ENCODE peak calls at places on chromosomes 12 and 14, in eight cellular contexts. N is ovary, M is HFFc6, G is cardiac fibroblast, A is spleen, C is WTC11, O is astrocyte of the spinal cord, L is PC-3. X is an unnamed sample.

GRCh38 chr12:10242539-10242938 is 29.9 kb downstream of the GABARAPL1 start:
- DNase-seq in N (no peak), M (no peak), G (no peak), A (no peak), C (no peak), O (no peak), L (no peak), X (no peak)

GRCh38 chr12:43621262-43621661 is 69.3 kb upstream of the ADAMTS20 start:
- DNase-seq in N (no peak), M (no peak), G (no peak), A (no peak), C (no peak), O (no peak), L (no peak), X (no peak)

GRCh38 chr14:93970967-93971634 is 5.3 kb downstream of the ASB2 start:
- DNase-seq in N (no peak), M (no peak), G (no peak), A (peak), C (no peak), O (no peak), L (no peak), X (no peak)

GRCh38 chr12:6465467-6466183 is 4.9 kb downstream of the VAMP1 start:
- DNase-seq in N (peak), M (peak), G (peak), A (no peak), C (peak), O (peak), L (peak), X (no peak)

GRCh38 chr12:106146987-106147386 is 8.2 kb upstream of the NUAK1 start:
- DNase-seq in N (no peak), M (no peak), G (no peak), A (no peak), C (no peak), O (no peak), L (no peak), X (no peak)

GRCh38 chr14:85987292-85987691 is 457.3 kb downstream of the FLRT2 start:
- DNase-seq in N (no peak), M (no peak), G (no peak), A (no peak), C (no peak), O (no peak), L (no peak), X (no peak)

GRCh38 chr12:117444781-117445180 is 83.4 kb upstream of the NOS1 start:
- DNase-seq in N (no peak), M (no peak), G (no peak), A (no peak), C (no peak), O (no peak), L (no peak), X (no peak)

GRCh38 chr12:30822385-30823139 is 67.8 kb upstream of the CAPRIN2 start:
- DNase-seq in N (peak), M (no peak), G (peak), A (peak), C (peak), O (peak), L (no peak), X (no peak)

GRCh38 chr14:60106341-60106740 is 14.6 kb downstream of the PCNX4 start:
- DNase-seq in N (no peak), M (peak), G (peak), A (no peak), C (no peak), O (peak), L (no peak), X (no peak)

GRCh38 chr12:3266638-3267037 is 189.5 kb downstream of the TSPAN9 start:
- DNase-seq in N (no peak), M (no peak), G (no peak), A (no peak), C (no peak), O (no peak), L (no peak), X (no peak)

GRCh38 chr12:74317741-74318140 is 219.9 kb upstream of the ATXN7L3B start:
- DNase-seq in N (no peak), M (no peak), G (no peak), A (no peak), C (no peak), O (no peak), L (no peak), X (no peak)

GRCh38 chr12:74322792-74323191 is 214.8 kb upstream of the ATXN7L3B start:
- DNase-seq in N (no peak), M (no peak), G (no peak), A (no peak), C (no peak), O (no peak), L (no peak), X (no peak)

GRCh38 chr12:74321381-74321780 is 216.3 kb upstream of the ATXN7L3B start:
- DNase-seq in N (no peak), M (no peak), G (no peak), A (no peak), C (no peak), O (no peak), L (no peak), X (peak)

GRCh38 chr12:74317078-74317581 is 220.5 kb upstream of the ATXN7L3B start:
- DNase-seq in N (peak), M (no peak), G (peak), A (no peak), C (no peak), O (peak), L (peak), X (no peak)
- TF ChIP-seq CTCF in N (no peak), M (no peak), G (peak), A (no peak), C (peak), O (peak), L (peak), X (peak)

DNA sequence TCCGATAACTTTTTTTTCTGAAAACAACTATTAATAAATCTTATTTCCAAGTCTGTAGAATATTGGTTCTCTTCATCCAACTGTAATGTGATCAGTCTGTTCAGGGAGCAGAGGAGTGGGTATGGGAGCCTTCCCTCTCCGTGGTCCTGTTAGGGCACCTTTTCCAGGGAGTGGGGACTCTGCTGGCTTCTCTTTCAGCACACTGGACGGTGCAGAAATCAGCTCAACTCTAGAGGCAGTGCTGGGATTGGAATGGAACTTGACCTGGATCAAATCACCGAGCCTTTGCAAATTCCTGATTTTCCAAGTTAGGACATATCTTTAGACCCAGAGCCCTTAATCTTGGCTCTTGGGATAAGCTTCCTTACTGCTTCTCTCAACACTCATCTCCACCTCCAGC is 630.4 kb downstream of the DIO2 start:
- DNase-seq in N (no peak), M (no peak), G (no peak), A (no peak), C (no peak), O (no peak), L (no peak), X (no peak)
- TF ChIP-seq CTCF in N (no peak), M (no peak), G (no peak), A (no peak), C (no peak), O (no peak), L (no peak), X (no peak)

DNA sequence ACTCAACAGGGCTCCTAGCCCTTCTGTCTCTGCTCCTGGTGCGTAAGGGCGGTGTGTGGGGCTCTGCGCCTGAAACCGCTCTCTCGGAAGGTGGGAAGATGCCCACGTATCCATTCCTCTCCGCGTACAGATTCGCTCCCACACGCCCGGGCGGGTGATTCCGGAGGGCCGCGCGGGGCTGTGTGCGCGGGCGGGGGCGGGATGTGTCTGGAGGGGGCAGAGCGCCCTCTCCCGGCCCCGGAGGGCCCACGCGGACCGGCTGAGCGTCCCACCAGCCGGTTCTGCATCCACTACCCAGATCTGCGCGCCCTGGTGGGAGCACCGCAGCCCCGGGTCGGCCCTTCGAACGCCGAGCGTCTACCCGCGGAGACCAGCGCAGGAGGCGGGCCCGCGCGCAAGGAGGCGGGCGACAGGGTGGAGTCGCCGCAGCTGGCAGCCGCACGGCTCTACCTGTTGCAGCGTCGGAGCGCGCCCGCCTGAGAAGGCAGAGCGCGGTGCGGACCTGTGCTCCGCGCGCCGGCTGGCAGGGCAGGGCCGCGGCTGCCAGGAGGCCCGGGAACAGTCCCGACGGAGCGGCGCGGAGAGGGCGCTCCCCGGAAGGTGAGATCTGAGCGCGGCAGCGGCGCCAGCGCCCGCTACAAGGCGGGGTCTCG is 1.4 kb upstream of the KCNK13 start:
- DNase-seq in N (no peak), M (no peak), G (peak), A (no peak), C (peak), O (peak), L (peak), X (no peak)
- TF ChIP-seq CTCF in N (no peak), M (peak), G (peak), A (no peak), C (peak), O (peak), L (peak), X (peak)

GRCh38 chr12:124721501-124722154 is 142.0 kb downstream of the SCARB1 start:
- DNase-seq in N (no peak), M (no peak), G (no peak), A (no peak), C (no peak), O (no peak), L (no peak), X (no peak)

GRCh38 chr12:124718458-124718857 is 145.2 kb downstream of the SCARB1 start:
- DNase-seq in N (no peak), M (no peak), G (no peak), A (no peak), C (no peak), O (no peak), L (no peak), X (no peak)

GRCh38 chr12:124718052-124718451 is 145.6 kb downstream of the SCARB1 start:
- DNase-seq in N (no peak), M (no peak), G (no peak), A (no peak), C (no peak), O (no peak), L (no peak), X (no peak)

GRCh38 chr12:124720687-124721500 is 142.8 kb downstream of the SCARB1 start:
- DNase-seq in N (no peak), M (no peak), G (peak), A (no peak), C (no peak), O (peak), L (peak), X (no peak)

GRCh38 chr12:124720019-124720686 is 143.5 kb downstream of the SCARB1 start:
- DNase-seq in N (no peak), M (peak), G (peak), A (no peak), C (no peak), O (peak), L (peak), X (no peak)
- TF ChIP-seq CTCF in N (no peak), M (peak), G (peak), A (no peak), C (no peak), O (peak), L (peak), X (peak)

GRCh38 chr12:113129664-113130456 is 5.7 kb downstream of the RASAL1 start:
- DNase-seq in N (no peak), M (no peak), G (no peak), A (peak), C (no peak), O (no peak), L (no peak), X (no peak)

GRCh38 chr12:113128802-113129663 is 6.5 kb downstream of the RASAL1 start:
- DNase-seq in N (no peak), M (no peak), G (no peak), A (peak), C (no peak), O (no peak), L (no peak), X (no peak)

GRCh38 chr12:113133036-113133435 is 2.5 kb downstream of the RASAL1 start:
- DNase-seq in N (no peak), M (no peak), G (no peak), A (peak), C (no peak), O (no peak), L (no peak), X (no peak)

GRCh38 chr12:113131556-113131955 is 4.0 kb downstream of the RASAL1 start:
- DNase-seq in N (no peak), M (no peak), G (no peak), A (peak), C (no peak), O (no peak), L (no peak), X (no peak)

GRCh38 chr12:113130457-113131135 is 5.0 kb downstream of the RASAL1 start:
- DNase-seq in N (no peak), M (no peak), G (no peak), A (peak), C (peak), O (no peak), L (peak), X (no peak)
- TF ChIP-seq CTCF in N (no peak), M (peak), G (no peak), A (no peak), C (no peak), O (peak), L (peak), X (peak)

DNA sequence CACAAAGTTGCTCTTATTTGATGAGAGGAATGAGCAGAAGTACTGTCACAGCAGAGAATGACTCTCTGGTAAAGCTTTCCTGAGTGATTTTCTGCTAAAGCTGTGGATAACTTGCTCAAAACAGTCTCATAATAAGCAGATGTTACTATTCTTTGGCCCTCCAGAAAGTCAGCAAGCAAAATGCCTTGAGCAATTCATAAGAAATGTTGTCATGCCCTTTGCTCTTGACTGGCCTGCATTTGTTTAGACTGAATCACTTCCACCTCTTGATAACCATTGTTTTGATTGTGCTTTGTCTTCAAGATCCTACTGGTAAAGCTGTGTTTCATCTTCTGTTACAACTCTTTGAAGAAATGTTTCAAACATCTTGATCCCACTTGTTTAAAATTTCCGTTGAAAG is 457.9 kb upstream of the FOXG1 start:
- DNase-seq in N (no peak), M (no peak), G (peak), A (no peak), C (no peak), O (peak), L (peak), X (no peak)
- TF ChIP-seq CTCF in N (no peak), M (no peak), G (no peak), A (no peak), C (no peak), O (no peak), L (no peak), X (no peak)

DNA sequence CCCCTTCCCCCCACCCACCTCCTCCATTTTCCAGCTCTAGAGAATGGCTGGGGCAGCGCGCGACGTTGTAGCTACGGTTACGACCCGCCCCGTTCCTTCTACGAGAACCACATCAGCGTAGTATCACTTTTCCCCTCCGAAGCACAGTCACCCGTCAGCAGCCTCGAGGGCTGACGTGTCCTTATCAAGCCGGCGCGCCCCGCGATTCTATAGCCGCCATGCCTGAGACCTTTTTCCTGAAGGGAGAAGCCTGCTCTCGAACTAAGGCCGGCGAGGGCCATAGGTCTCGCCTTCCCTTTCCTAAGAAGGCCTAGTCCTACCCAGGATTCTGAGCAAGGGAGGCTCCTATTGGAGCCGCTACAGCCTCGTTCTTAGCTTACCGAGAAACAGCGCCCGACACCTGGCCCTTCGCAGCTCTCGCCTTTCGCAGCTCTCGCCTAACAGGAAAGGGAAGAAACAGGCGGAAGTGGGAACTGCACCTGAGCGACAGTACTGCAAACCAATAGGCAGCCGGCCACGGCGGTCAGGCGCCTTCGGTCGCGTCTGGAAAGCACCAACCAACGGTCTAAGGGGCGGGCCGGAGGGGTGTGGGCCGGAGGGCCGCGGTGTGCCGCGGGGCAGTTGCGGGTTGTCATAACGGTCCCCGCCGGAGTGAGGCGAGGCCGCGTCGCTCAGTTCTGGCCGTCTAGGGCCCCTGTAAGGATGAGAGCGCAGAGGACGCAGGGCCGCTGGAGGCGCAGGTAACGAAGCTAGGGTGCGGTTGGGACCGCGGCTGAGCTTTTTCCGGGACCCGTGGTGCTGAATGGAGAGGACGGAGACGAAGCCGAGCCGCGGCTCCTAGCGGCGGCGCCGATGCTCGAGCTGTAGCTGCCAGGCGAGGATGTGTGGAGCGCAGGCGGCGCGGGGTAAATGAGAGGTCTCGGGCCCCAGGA is at the start of the genes MGAT2 and RPL36AL:
- DNase-seq in N (peak), M (peak), G (peak), A (peak), C (peak), O (peak), L (peak), X (peak)
- TF ChIP-seq CTCF in N (peak), M (peak), G (peak), A (no peak), C (no peak), O (peak), L (peak), X (peak)

GRCh38 chr12:5083955-5084849 is 40.5 kb downstream of the KCNA5 start:
- DNase-seq in N (no peak), M (peak), G (peak), A (no peak), C (no peak), O (peak), L (peak), X (no peak)
- TF ChIP-seq CTCF in N (no peak), M (peak), G (peak), A (peak), C (peak), O (peak), L (peak), X (peak)

DNA sequence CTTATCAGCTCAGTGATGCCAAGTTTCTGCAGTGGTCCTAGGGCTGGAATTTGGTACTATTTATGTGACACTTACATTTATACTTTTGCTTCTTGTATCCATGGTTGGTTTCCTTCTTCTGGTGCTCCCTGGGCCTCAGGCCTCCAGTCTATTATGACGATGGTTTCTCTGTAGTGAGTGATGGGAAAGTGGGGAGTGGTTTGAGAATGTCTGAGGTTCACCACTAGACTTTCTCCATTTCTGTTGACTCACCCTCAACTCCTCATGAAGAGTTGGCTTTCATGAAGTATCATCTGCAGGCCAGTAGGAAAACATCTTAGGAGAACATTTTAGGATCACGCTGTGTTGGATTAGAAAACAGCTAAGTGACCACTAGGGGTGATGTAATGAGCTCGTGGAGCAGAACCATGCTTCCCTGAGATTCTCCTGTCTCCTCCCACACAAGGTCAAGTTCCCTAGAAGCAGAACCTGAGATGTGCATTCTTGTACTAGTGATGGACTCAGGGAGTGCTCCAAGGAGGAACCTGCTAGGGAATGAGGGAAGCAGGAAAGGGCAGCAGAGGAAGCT is 32.1 kb downstream of the RPH3A start:
- DNase-seq in N (no peak), M (no peak), G (no peak), A (no peak), C (no peak), O (no peak), L (peak), X (no peak)
- TF ChIP-seq CTCF in N (no peak), M (no peak), G (no peak), A (no peak), C (no peak), O (no peak), L (peak), X (no peak)

DNA sequence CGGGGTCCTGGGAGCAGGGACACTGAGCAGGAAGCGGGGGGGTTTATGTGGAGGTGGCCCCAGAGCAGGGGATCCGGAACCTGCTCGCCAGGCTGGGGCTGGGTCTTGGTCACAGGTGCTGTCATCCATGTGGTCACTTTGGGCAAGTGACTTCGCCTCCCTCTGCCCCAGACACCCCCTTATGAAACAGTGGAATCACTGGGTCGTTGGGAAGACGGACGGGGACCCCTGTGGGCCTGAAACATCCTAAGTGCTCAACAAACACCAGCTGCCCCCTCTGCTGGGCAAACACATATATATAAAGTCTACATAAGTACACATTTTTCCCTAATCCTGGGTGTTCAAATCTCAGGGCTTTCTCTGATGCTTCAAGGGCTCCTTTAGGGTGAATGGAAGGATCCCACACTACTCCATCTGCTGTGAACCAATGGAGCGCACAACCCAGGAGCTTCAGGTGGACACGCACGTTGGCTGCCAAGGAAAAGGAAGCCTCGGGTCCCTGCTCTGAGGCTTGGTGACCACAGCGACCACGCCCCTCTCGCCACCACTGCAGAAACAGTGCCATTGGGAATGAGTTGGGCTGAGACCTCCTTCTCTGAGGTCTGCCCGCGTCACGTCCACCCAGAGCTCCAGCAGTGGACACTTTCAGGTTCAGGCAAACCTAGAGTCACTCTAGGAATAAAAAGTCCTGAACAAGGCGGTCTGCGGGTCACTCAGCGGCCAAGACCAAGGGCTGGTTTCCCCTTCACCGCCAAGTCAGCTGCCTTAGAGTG is 54.6 kb downstream of the CDC42BPB start:
- DNase-seq in N (no peak), M (no peak), G (no peak), A (peak), C (no peak), O (no peak), L (no peak), X (no peak)
- TF ChIP-seq CTCF in N (no peak), M (peak), G (no peak), A (no peak), C (no peak), O (peak), L (peak), X (peak)